ENCODE peak calls at places on chromosomes 1 and 21, in four cellular contexts. One of them, this sample, is unnamed.

GRCh38 chr1:14881775-14882672 is 271.5 kb upstream of the TMEM51 start:
- DNase-seq in astrocyte of the spinal cord: no peak
- DNase-seq in HFFc6: no peak
- DNase-seq in T1000: no peak
- DNase-seq in this sample: no peak

GRCh38 chr1:17475729-17476128 is 36.3 kb upstream of the RCC2 start:
- DNase-seq in T1000: peak
- DNase-seq in astrocyte of the spinal cord: no peak
- DNase-seq in HFFc6: peak
- DNase-seq in this sample: peak

GRCh38 chr1:16151200-16151708 is 4.6 kb downstream of the EPHA2 start:
- DNase-seq in astrocyte of the spinal cord: peak
- DNase-seq in T1000: no peak
- DNase-seq in HFFc6: no peak
- DNase-seq in this sample: no peak

GRCh38 chr1:246005067-246005466 is 502.0 kb downstream of the SMYD3 start:
- DNase-seq in astrocyte of the spinal cord: peak
- DNase-seq in T1000: no peak
- DNase-seq in HFFc6: peak
- DNase-seq in this sample: peak

GRCh38 chr1:7732331-7732730 is 38.8 kb upstream of the VAMP3 start:
- DNase-seq in HFFc6: no peak
- DNase-seq in astrocyte of the spinal cord: no peak
- DNase-seq in T1000: no peak
- DNase-seq in this sample: no peak

GRCh38 chr1:220818421-220819173 is 31.9 kb downstream of the MTARC1 start:
- DNase-seq in HFFc6: peak
- DNase-seq in T1000: peak
- DNase-seq in astrocyte of the spinal cord: peak
- DNase-seq in this sample: peak

GRCh38 chr1:27246194-27246593 is 11.8 kb downstream of the WDTC1 start:
- DNase-seq in HFFc6: no peak
- DNase-seq in astrocyte of the spinal cord: no peak
- DNase-seq in T1000: no peak
- DNase-seq in this sample: no peak

GRCh38 chr1:237851209-237851845 is 39.4 kb downstream of the ZP4 start:
- DNase-seq in T1000: peak
- DNase-seq in HFFc6: peak
- DNase-seq in astrocyte of the spinal cord: peak
- DNase-seq in this sample: peak

GRCh38 chr21:37281579-37281978 is 14.4 kb upstream of the VPS26C start:
- DNase-seq in T1000: no peak
- DNase-seq in HFFc6: no peak
- DNase-seq in astrocyte of the spinal cord: no peak
- DNase-seq in this sample: no peak

GRCh38 chr1:203702130-203702577 is 62.8 kb upstream of the LAX1 start:
- DNase-seq in T1000: no peak
- DNase-seq in HFFc6: no peak
- DNase-seq in astrocyte of the spinal cord: peak
- DNase-seq in this sample: peak

This sample was measured in H54.